ENCODE peak calls at places on chromosomes 7 and 10, in four cellular contexts. H is body of pancreas, F is uterus, N is heart right ventricle. C is an unnamed sample. For H3K9me3, the result is how much of the 10 kb centered on the place peaks cover.

GRCh38 chr10:116880716-116881440 is 31.6 kb downstream of the ENO4 start:
- DNase-seq in F (no peak), N (no peak), H (no peak), C (no peak)

GRCh38 chr7:138325434-138325833 is 134.6 kb upstream of the TRIM24 start:
- DNase-seq in F (no peak), N (no peak), H (no peak), C (no peak)

GRCh38 chr7:18541189-18541870 is 45.8 kb downstream of the HDAC9 start:
- DNase-seq in N (peak), H (peak), F (peak), C (no peak)

GRCh38 chr10:68598978-68599753 is 39.0 kb downstream of the TET1 start:
- DNase-seq in N (peak), F (peak), H (peak), C (no peak)

GRCh38 chr7:25789701-25790240 is 362.2 kb upstream of the NFE2L3 start:
- DNase-seq in N (no peak), F (no peak), H (no peak), C (no peak)

GRCh38 chr10:124025638-124026336 is 67.6 kb downstream of the CHST15 start:
- DNase-seq in F (no peak), H (no peak), N (no peak), C (no peak)

GRCh38 chr10:89164080-89164479 is 43.0 kb downstream of the CH25H start:
- DNase-seq in F (no peak), H (no peak), N (no peak), C (no peak)

GRCh38 chr10:28681345-28681763 is 4.0 kb downstream of the BAMBI start:
- DNase-seq in H (no peak), N (no peak), F (no peak), C (no peak)

GRCh38 chr7:84811427-84811826 is 375.4 kb downstream of the SEMA3D start:
- DNase-seq in N (no peak), H (no peak), F (no peak), C (no peak)

GRCh38 chr7:139931190-139932007 is 102.3 kb downstream of the TBXAS1 start:
- DNase-seq in F (no peak), H (no peak), N (no peak), C (no peak)

GRCh38 chr10:50936335-50936734 is 50.9 kb upstream of the A1CF start:
- DNase-seq in F (no peak), N (no peak), H (no peak), C (no peak)

GRCh38 chr7:106125417-106125816 is 13.3 kb upstream of the SYPL1 start:
- DNase-seq in H (no peak), F (peak), N (no peak), C (no peak)

GRCh38 chr7:18978108-18978495 is 139.3 kb downstream of the TWIST1 start:
- DNase-seq in H (no peak), F (no peak), N (no peak), C (no peak)

GRCh38 chr10:24223953-24224352 is 15.0 kb downstream of the KIAA1217 start:
- DNase-seq in N (no peak), F (peak), H (no peak), C (no peak)
- H3K9me3 ChIP-seq in N (under half), F (under half), H (under half), C (under half)

DNA sequence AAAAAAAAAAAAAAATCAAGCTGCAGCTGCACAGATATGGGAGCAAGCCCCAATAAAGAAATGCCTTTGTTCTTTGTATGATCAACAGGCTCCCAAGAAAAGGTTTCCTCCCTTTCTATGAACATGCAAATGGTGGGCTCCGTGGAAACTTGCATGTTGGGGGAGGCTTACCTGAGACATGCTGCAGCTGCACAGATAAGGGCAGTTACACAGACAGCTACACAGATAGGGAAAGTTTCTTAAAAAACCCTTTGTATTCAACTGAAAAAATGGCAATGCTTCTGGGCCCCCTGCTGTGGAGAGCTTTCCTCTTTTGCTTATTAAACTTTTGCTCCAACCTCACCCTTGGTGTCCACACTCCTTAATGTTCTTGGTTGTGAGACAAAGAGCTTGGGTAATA is 29.8 kb upstream of the ZNF746 start:
- DNase-seq in F (no peak), H (no peak), N (no peak), C (no peak)
- H3K9me3 ChIP-seq in F (under half), H (under half), N (under half), C (under half)

GRCh38 chr7:43509906-43510305 is 73.0 kb upstream of the STK17A start:
- DNase-seq in F (no peak), H (no peak), N (no peak), C (no peak)

GRCh38 chr7:43513236-43513635 is 69.7 kb upstream of the STK17A start:
- DNase-seq in H (no peak), N (no peak), F (no peak), C (no peak)

GRCh38 chr7:43511029-43511428 is 71.9 kb upstream of the STK17A start:
- DNase-seq in N (no peak), F (no peak), H (no peak), C (peak)

GRCh38 chr7:43508434-43508833 is 74.5 kb upstream of the STK17A start:
- DNase-seq in F (no peak), N (no peak), H (no peak), C (no peak)

DNA sequence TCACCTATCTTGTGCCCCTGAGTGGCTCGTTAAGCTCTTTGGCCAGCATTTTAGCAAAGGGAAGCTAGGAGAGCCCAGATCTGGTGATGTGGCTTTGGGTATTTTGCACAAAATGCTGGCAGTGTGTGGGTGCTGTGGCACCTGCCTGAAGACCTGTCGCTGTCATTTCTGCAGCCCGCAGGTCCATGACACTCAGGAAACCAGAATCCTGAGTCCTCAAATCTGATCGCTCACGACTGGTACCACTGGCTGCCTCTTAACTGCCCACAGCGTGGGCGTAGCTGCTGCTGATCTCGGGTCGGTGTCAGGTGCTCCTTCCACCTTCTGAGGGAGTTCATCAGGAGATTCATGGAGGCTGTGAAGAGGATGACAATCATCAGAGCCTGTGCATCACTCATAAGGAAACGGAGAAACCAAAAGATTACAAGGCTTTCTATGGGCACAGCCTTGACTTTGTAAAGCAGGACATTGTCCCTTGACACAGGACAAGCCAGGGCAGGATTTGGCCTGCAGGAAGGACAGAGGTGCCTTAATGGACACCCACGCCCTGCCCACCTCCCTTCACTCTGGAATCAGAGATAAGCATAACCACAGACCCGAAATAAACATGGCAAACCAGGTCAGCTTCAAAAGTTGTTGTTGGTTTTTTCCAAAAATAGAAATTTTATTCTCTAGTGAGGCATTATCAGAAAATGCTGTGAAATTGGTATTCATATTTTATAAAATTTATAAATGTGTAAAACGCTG is 71.0 kb upstream of the STK17A start:
- DNase-seq in N (no peak), F (no peak), H (no peak), C (no peak)
- H3K9me3 ChIP-seq in N (under half), F (under half), H (under half), C (under half)

GRCh38 chr10:30770816-30771215 is 141.3 kb upstream of the LYZL2 start:
- DNase-seq in H (no peak), F (no peak), N (no peak), C (no peak)
- H3K9me3 ChIP-seq in H (under half), F (under half), N (under half), C (under half)

DNA sequence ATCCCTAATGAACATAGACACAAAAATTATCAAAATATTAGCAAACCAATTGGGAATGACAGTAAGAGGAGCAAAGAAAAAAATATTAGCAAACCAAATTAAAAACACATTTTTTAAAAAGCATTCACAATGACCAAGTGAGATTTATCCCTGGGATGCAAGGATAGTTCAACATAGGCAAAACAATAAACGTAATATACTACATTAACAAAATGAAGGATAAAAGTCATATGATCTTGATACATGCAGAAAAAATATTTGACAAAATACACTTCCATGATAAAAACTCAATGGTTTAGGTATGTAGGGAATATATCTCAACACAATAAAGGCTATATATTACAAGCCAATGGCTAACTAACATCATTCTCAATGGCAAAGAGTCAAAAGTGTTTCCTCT is 83.3 kb downstream of the CRPPA start:
- DNase-seq in H (no peak), N (no peak), F (no peak), C (no peak)
- H3K9me3 ChIP-seq in H (under half), N (under half), F (under half), C (under half)

C was measured in iPS DF 6.9.